ENCODE peak calls at places on chromosomes 4 and X, in six cellular contexts. Q is gastrocnemius medialis, U is tibial artery, F is left lung, P is A549, A is PC-3. O is an unnamed sample.

GRCh38 chr4:43089730-43090129 is 197.2 kb downstream of the GRXCR1 start:
- DNase-seq in Q (no peak), U (no peak), F (no peak), P (no peak), A (peak; percentile 89), O (no peak)

GRCh38 chr4:7333801-7334421 is 100.8 kb downstream of the PSAPL1 start:
- DNase-seq in Q (no peak), U (no peak), F (no peak), P (no peak), A (no peak), O (peak; percentile 73)

GRCh38 chr4:8302331-8302730 is 32.8 kb downstream of the HTRA3 start:
- DNase-seq in Q (no peak), U (no peak), F (no peak), P (no peak), A (no peak), O (peak; percentile 68)

GRCh38 chrX:154051210-154051810 is 31.6 kb upstream of the IRAK1 start:
- DNase-seq in Q (peak; percentile 29), U (peak; percentile 79), F (peak; percentile 72), P (peak; percentile 51), A (peak; percentile 70), O (no peak)

GRCh38 chr4:81136161-81136910 is 78.7 kb downstream of the PRKG2 start:
- DNase-seq in Q (no peak), U (peak; percentile 42), F (no peak), P (no peak), A (peak; percentile 70), O (no peak)

GRCh38 chrX:82161195-82161594 is 959.3 kb downstream of the SH3BGRL start:
- DNase-seq in Q (no peak), U (no peak), F (no peak), P (no peak), A (no peak), O (no peak)

GRCh38 chrX:148417934-148418333 is 82.5 kb upstream of the AFF2 start:
- DNase-seq in Q (no peak), U (no peak), F (no peak), P (no peak), A (no peak), O (no peak)

GRCh38 chrX:41335590-41336331 is 1.8 kb downstream of the DDX3X start:
- DNase-seq in Q (no peak), U (no peak), F (no peak), P (no peak), A (peak; percentile 10), O (no peak)

GRCh38 chr4:26806331-26806730 is 54.3 kb upstream of the STIM2 start:
- DNase-seq in Q (no peak), U (no peak), F (no peak), P (no peak), A (peak; percentile 14), O (no peak)

GRCh38 chr4:18020671-18021469 is 685 bp downstream of the LCORL start:
- DNase-seq in Q (peak; percentile 40), U (peak; percentile 64), F (peak; percentile 83), P (peak; percentile 81), A (peak; percentile 57), O (peak; percentile 88)

GRCh38 chr4:173878701-173879100 is 348.7 kb upstream of the HAND2 start:
- DNase-seq in Q (no peak), U (no peak), F (no peak), P (peak; percentile 47), A (no peak), O (no peak)

GRCh38 chr4:41177016-41177415 is 37.3 kb downstream of the APBB2 start:
- DNase-seq in Q (no peak), U (no peak), F (no peak), P (peak; percentile 16), A (peak; percentile 61), O (no peak)
- H3K27ac ChIP-seq in Q (no peak overlapping the region), U (no peak overlapping the region), F (peak overlapping the region; percentile 31), P (peak overlapping the region; percentile 77), A (no peak overlapping the region), O (no peak overlapping the region)

GRCh38 chr4:95093936-95094929 is 336.5 kb downstream of the BMPR1B start:
- DNase-seq in Q (no peak), U (no peak), F (no peak), P (peak; percentile 86), A (peak; percentile 70), O (no peak)
- H3K4me3 ChIP-seq in Q (no peak overlapping the region), U (no peak overlapping the region), F (no peak overlapping the region), P (peak overlapping the region; percentile 32), A (peak overlapping the region; percentile 31), O (no peak overlapping the region)

DNA sequence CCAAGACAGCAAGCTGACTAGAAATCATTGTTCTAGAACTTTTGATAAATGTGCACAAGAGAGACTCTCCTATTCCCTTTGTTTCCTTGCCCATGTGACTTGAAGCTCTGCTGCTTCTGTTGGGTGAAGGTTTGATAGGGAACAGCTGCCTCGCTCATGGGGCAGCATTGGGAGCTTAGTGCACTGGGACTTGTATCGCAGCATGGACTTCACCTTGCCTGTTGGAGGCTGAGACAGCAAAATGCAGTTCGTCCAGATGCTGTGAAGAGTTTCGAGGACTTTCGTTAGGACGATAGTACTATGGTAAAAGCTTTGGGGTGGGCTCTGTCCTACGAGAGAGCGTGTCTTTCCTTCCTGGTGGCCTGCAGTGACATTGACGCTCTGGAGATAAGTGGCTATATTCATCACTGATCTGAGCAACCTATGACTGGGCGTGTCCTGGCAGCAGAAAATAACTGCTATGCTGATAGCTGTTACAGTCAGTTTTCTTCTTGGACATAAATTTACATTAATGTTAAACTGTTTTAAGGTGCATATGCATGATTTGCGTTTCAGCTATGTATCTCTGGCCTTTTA is 44.8 kb downstream of the ARHGAP10 start:
- DNase-seq in Q (no peak), U (no peak), F (no peak), P (no peak), A (no peak), O (no peak)
- H3K27ac ChIP-seq in Q (no peak overlapping the region), U (no peak overlapping the region), F (no peak overlapping the region), P (peak overlapping the region; percentile 53), A (no peak overlapping the region), O (no peak overlapping the region)

DNA sequence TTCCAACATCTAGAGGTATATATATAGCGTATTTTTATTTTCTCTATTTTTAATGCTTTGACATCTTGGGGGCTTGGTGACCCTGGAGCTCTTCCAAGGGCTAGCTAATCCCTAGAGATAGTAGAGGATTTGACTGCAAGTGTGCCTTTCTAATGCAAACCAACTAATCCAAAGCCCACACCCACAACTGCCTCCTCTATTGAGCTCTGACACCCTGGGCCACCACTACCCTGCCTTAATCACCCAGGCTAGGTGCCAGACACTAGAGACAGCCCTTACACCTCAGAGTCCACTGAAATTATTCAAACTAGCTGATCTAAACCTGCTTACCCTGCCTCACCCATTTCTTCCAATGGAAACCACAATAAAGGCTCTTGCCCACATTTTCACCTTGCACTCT is 69.6 kb upstream of the ATXN3L start:
- DNase-seq in Q (no peak), U (no peak), F (no peak), P (no peak), A (no peak), O (no peak)
- H3K4me3 ChIP-seq in Q (no peak overlapping the region), U (no peak overlapping the region), F (no peak overlapping the region), P (no peak overlapping the region), A (no peak overlapping the region), O (no peak overlapping the region)

GRCh38 chrX:22164770-22165388 is 107.8 kb upstream of the CBLL2 start:
- DNase-seq in Q (no peak), U (no peak), F (no peak), P (peak; percentile 27), A (peak; percentile 56), O (no peak)

GRCh38 chrX:22155126-22155525 is 117.6 kb upstream of the CBLL2 start:
- DNase-seq in Q (no peak), U (no peak), F (no peak), P (no peak), A (no peak), O (no peak)

GRCh38 chrX:22163306-22163705 is 109.4 kb upstream of the CBLL2 start:
- DNase-seq in Q (no peak), U (no peak), F (no peak), P (no peak), A (no peak), O (no peak)

DNA sequence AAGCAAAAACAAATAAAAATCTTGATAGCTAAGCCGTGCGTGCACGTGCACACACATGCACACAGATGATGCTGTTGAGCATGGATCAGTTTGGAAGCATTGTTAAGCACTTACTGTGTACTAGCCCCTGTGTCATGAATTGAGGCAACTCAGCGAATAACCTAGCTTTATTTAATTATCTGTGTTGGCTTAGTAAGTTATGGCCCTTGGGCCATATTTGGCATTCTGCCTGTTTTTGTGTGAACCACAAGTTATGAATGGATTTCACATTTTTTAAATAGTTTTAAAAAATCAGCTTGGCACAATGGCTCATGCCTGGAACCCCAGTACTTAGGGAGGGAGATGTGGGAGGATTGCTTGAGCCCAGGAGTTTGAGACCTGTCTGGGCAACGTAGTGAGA is 113.6 kb upstream of the CBLL2 start:
- DNase-seq in Q (no peak), U (no peak), F (no peak), P (no peak), A (peak; percentile 57), O (no peak)
- H3K27ac ChIP-seq in Q (no peak overlapping the region), U (no peak overlapping the region), F (no peak overlapping the region), P (no peak overlapping the region), A (no peak overlapping the region), O (no peak overlapping the region)

GRCh38 chr4:154126276-154126675 is 337.4 kb upstream of the SFRP2 start:
- DNase-seq in Q (no peak), U (no peak), F (no peak), P (no peak), A (no peak), O (no peak)

GRCh38 chr4:154124539-154125255 is 335.8 kb upstream of the SFRP2 start:
- DNase-seq in Q (no peak), U (no peak), F (no peak), P (no peak), A (peak; percentile 53), O (no peak)

GRCh38 chr4:154120690-154121089 is 331.8 kb upstream of the SFRP2 start:
- DNase-seq in Q (no peak), U (no peak), F (no peak), P (no peak), A (no peak), O (no peak)

GRCh38 chr4:154123897-154124296 is 335.0 kb upstream of the SFRP2 start:
- DNase-seq in Q (no peak), U (no peak), F (no peak), P (no peak), A (no peak), O (no peak)

GRCh38 chr4:154125340-154125739 is 336.5 kb upstream of the SFRP2 start:
- DNase-seq in Q (no peak), U (no peak), F (no peak), P (no peak), A (no peak), O (no peak)
- H3K4me3 ChIP-seq in Q (no peak overlapping the region), U (no peak overlapping the region), F (no peak overlapping the region), P (no peak overlapping the region), A (no peak overlapping the region), O (no peak overlapping the region)

GRCh38 chrX:51852096-51852495 is 41.3 kb upstream of the MAGED1 start:
- DNase-seq in Q (no peak), U (no peak), F (no peak), P (no peak), A (no peak), O (no peak)
- H3K27ac ChIP-seq in Q (no peak overlapping the region), U (no peak overlapping the region), F (no peak overlapping the region), P (no peak overlapping the region), A (no peak overlapping the region), O (no peak overlapping the region)

O was measured in kidney.